ENCODE peak calls at places on chromosomes 6 and 20, in five cellular contexts. I is LoVo; V is brain microvascular endothelial cell; H is NCI-H524; G is stimulated activated CD4-positive, alpha-beta T cell treated with anti-CD3 and anti-CD28 coated beads, Interleukin-15, amount 100 ng/mL, for 1 hour. M is an unnamed sample.
A peak's percentile ranks its signal among the peaks of the same experiment; 100 is the strongest.

GRCh38 chr6:99013661-99014458 is 66.1 kb upstream of the FBXL4 start:
- DNase-seq in H (no peak), G (no peak), I (no peak), V (peak; percentile 12), M (no peak)

GRCh38 chr20:48626226-48626937 is 201.4 kb downstream of the PREX1 start:
- DNase-seq in V (no peak), H (no peak), G (no peak), I (no peak), M (no peak)

GRCh38 chr20:2508631-2509467 is at the start of gene ZNF343:
- DNase-seq in G (peak; percentile 54), H (peak; percentile 79), I (peak; percentile 83), V (peak; percentile 69), M (peak; percentile 36)

GRCh38 chr6:1317302-1317815 is 5.5 kb downstream of the FOXQ1 start:
- DNase-seq in G (no peak), I (no peak), H (no peak), V (no peak), M (no peak)

GRCh38 chr20:61240814-61241213 is 11.2 kb upstream of the CDH4 start:
- DNase-seq in G (no peak), V (no peak), I (no peak), H (no peak), M (no peak)

GRCh38 chr6:134436281-134436815 is 118.4 kb upstream of the SGK1 start:
- DNase-seq in V (peak; percentile 98), G (peak; percentile 34), I (peak; percentile 63), H (no peak), M (peak; percentile 97)

GRCh38 chr6:37766717-37767116 is 52.8 kb upstream of the ZFAND3 start:
- DNase-seq in H (no peak), I (no peak), V (no peak), G (no peak), M (no peak)

GRCh38 chr6:7166410-7167293 is 58.9 kb downstream of the RREB1 start:
- DNase-seq in G (no peak), I (no peak), H (no peak), V (peak; percentile 58), M (no peak)

GRCh38 chr20:51531141-51531710 is 11.3 kb downstream of the NFATC2 start:
- DNase-seq in G (peak; percentile 55), V (no peak), H (no peak), I (peak; percentile 14), M (no peak)

GRCh38 chr6:157688275-157688959 is 134.6 kb upstream of the SNX9 start:
- DNase-seq in H (no peak), V (no peak), I (no peak), G (no peak), M (no peak)

M was measured in non-pigmented ciliary epithelial cell.